ENCODE peak calls at places on chromosomes 7 and 10, in eight cellular contexts. K, A, H, E, R, X, J and V are unnamed samples.

GRCh38 chr7:38465946-38466345 is 165.2 kb downstream of the AMPH start:
- DNase-seq in K (no peak), E (no peak), H (no peak), X (peak; percentile 51), A (no peak), J (no peak), R (no peak), V (no peak)

GRCh38 chr10:74921744-74922143 is 95.3 kb downstream of the KAT6B start:
- DNase-seq in K (no peak), J (no peak), A (no peak), E (no peak), R (peak; percentile 91), X (peak; percentile 73), H (no peak), V (no peak)

GRCh38 chr7:104175336-104175984 is 32.4 kb downstream of the ORC5 start:
- DNase-seq in J (no peak), E (peak; percentile 5), A (no peak), K (no peak), R (no peak), X (no peak), H (no peak), V (no peak)

GRCh38 chr10:54797636-54798395 is 3.2 kb downstream of the PCDH15 start:
- DNase-seq in A (no peak), J (no peak), X (no peak), E (no peak), H (no peak), R (no peak), K (no peak), V (no peak)

GRCh38 chr10:78805176-78805575 is 263.6 kb upstream of the ZMIZ1 start:
- DNase-seq in H (no peak), A (peak; percentile 79), K (no peak), R (no peak), J (peak; percentile 79), X (peak; percentile 95), E (peak; percentile 60), V (peak; percentile 99)

GRCh38 chr10:116490028-116490662 is 55.6 kb upstream of the PNLIP start:
- DNase-seq in A (no peak), R (no peak), J (no peak), H (no peak), E (no peak), X (peak; percentile 2), K (no peak), V (no peak)

GRCh38 chr10:102813734-102814455 is 23.3 kb downstream of the CYP17A1 start:
- DNase-seq in H (no peak), E (peak; percentile 71), X (peak; percentile 39), R (no peak), K (no peak), A (peak; percentile 79), J (no peak), V (no peak)

GRCh38 chr7:90755041-90755440 is 158.9 kb downstream of the CDK14 start:
- DNase-seq in H (no peak), X (no peak), K (no peak), J (no peak), R (no peak), E (no peak), A (no peak), V (no peak)

GRCh38 chr10:132185601-132186487 is 904 bp upstream of the DPYSL4 start:
- DNase-seq in R (peak; percentile 87), K (no peak), X (no peak), E (peak; percentile 67), A (peak; percentile 83), J (no peak), H (no peak), V (no peak)

GRCh38 chr10:71765176-71765906 is 8.0 kb downstream of the VSIR start:
- DNase-seq in A (no peak), X (no peak), R (no peak), K (peak; percentile 77), E (no peak), J (no peak), H (no peak), V (no peak)

GRCh38 chr7:98733036-98733435 is 116.0 kb downstream of the NPTX2 start:
- DNase-seq in X (peak; percentile 31), A (no peak), H (no peak), R (peak; percentile 94), J (peak; percentile 68), K (no peak), E (peak; percentile 19), V (no peak)

DNA sequence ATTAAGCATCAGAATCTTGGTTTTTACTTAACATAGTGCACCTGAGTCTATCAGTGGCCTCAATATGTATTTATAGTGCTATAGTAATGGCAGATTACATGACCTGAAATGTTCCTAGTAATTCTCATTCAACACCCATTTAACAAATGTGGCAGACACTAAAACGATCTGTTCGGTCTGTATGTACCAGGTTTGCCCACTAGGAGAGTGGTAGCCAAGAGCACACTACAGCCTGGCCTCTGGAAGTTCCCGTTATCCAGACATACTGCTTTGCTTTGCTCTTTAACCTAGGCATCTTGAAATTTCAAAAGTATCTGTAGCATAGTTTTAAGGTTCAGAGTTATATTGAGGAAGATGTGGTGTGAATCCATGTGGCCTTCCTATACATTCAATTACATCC is 395.7 kb upstream of the NRG3 start:
- DNase-seq in E (no peak), X (no peak), R (peak; percentile 63), J (no peak), K (no peak), A (no peak), H (no peak), V (no peak)
- TF ChIP-seq CTCF in E (no peak), X (no peak), R (peak; percentile 66), J (peak; percentile 12), K (no peak), A (no peak), H (no peak), V (no peak)

GRCh38 chr10:60236869-60237524 is 152.7 kb downstream of the ANK3 start:
- DNase-seq in J (no peak), K (peak; percentile 85), E (peak; percentile 42), R (no peak), X (peak; percentile 27), H (peak; percentile 23), A (peak; percentile 56), V (no peak)
- H3K4me3 ChIP-seq in J (no peak overlapping the region), K (no peak overlapping the region), E (no peak overlapping the region), R (no peak overlapping the region), X (no peak overlapping the region), H (no peak overlapping the region), A (no peak overlapping the region), V (no peak overlapping the region)

DNA sequence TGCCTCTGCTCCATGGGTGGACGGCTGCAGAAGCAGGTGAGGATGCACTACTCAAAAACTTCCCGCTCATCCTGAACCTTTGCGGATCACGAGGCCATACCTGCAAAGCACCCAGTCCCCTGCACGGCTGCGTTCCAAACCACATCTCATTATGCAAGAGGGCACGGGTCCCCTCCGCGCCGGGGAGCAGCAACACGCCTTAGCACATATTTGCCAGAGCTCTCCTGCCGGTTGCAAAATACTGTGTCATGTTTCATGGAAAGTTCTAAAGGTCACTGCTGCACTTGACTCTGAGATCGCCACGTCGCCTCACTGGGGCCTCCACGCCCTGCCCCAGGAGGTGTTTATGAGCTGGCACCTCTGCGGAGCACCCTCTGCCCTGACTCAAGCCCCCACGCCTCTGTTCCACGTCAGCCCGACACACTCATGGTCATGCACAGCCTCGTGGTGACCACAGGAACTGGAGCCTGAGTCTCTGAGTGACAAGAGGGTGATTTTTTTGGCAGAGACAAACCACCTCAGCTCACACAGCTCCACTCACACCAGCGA is 131.8 kb downstream of the PRKAG2 start:
- DNase-seq in X (peak; percentile 88), H (no peak), R (peak; percentile 48), K (no peak), J (no peak), A (peak; percentile 92), E (peak; percentile 77), V (no peak)
- TF ChIP-seq CTCF in X (peak; percentile 75), H (no peak), R (peak; percentile 21), K (peak; percentile 24), J (peak; percentile 31), A (peak; percentile 27), E (peak; percentile 26), V (peak; percentile 61)

DNA sequence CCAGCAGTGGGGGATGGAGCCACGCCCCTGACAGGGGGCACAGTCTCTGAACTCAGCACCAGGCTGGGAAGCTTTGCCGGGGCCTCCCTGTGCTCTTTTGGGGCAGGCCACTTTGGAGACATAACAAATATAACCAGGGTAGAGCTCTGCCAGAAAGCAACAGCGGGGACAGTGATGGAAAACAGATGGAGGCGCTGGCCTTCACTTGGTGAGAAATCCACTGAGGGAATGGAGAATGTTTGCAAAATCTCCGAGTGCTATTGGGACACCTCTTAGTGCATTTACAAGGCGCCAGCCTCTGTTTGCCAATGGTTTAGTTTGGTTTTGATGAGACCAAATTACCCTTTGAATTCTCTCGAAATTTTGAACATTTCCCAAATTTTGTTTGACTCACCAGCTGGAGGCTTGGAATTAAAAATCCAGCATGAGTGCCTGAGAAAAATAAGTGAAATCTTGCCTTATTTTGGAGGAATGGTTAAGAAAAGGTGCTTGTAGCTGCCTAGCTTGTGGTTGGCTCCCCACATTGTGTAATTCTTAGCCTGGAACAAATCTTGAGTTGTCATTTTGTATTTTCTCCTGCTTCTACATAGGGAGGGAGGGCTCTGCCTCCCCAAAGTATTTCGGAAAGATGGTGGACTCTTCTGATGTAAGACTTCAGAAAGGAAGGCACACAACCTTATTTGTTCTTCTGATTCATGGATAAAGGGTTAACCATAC is 980.5 kb downstream of the LRMDA start:
- DNase-seq in X (no peak), K (no peak), H (peak; percentile 26), A (no peak), R (no peak), E (no peak), J (no peak), V (no peak)
- H3K4me3 ChIP-seq in X (no peak overlapping the region), K (no peak overlapping the region), H (no peak overlapping the region), A (no peak overlapping the region), R (no peak overlapping the region), E (no peak overlapping the region), J (no peak overlapping the region), V (no peak overlapping the region)